ENCODE peak calls at places on chromosomes 7 and 10, in five cellular contexts. One of them, this sample, is unnamed. For H3K4me1 and H3K9me3, the result is how much of the 10 kb centered on the place peaks cover.

GRCh38 chr7:30142710-30143109 is 7.9 kb downstream of the MTURN start:
- DNase-seq in lung: peak
- DNase-seq in adrenal gland: no peak
- DNase-seq in OCI-LY7: no peak
- DNase-seq in fibroblast of lung: peak
- DNase-seq in this sample: peak

GRCh38 chr10:84008878-84009277 is 130.4 kb upstream of the GHITM start:
- DNase-seq in lung: no peak
- DNase-seq in adrenal gland: peak
- DNase-seq in OCI-LY7: peak
- DNase-seq in fibroblast of lung: no peak
- DNase-seq in this sample: no peak

GRCh38 chr10:94123253-94123995 is 129.7 kb downstream of the PLCE1 start:
- DNase-seq in lung: no peak
- DNase-seq in adrenal gland: no peak
- DNase-seq in OCI-LY7: no peak
- DNase-seq in fibroblast of lung: peak
- DNase-seq in this sample: no peak

GRCh38 chr7:130940907-130941306 is 206.9 kb upstream of the KLF14 start:
- DNase-seq in lung: no peak
- DNase-seq in adrenal gland: no peak
- DNase-seq in OCI-LY7: no peak
- DNase-seq in fibroblast of lung: no peak
- DNase-seq in this sample: no peak

GRCh38 chr7:47552631-47553030 is 29.3 kb downstream of the TNS3 start:
- DNase-seq in lung: no peak
- DNase-seq in adrenal gland: no peak
- DNase-seq in OCI-LY7: no peak
- DNase-seq in fibroblast of lung: peak
- DNase-seq in this sample: no peak

GRCh38 chr10:70575874-70576802 is 26.4 kb downstream of the PRF1 start:
- DNase-seq in lung: peak
- DNase-seq in adrenal gland: peak
- DNase-seq in OCI-LY7: peak
- DNase-seq in fibroblast of lung: peak
- DNase-seq in this sample: no peak

GRCh38 chr10:116106611-116107010 is 166.4 kb downstream of the GFRA1 start:
- DNase-seq in lung: no peak
- DNase-seq in adrenal gland: no peak
- DNase-seq in OCI-LY7: no peak
- DNase-seq in fibroblast of lung: no peak
- DNase-seq in this sample: no peak

GRCh38 chr7:21412291-21412896 is 15.5 kb upstream of the SP4 start:
- DNase-seq in lung: no peak
- DNase-seq in adrenal gland: no peak
- DNase-seq in OCI-LY7: no peak
- DNase-seq in fibroblast of lung: no peak
- DNase-seq in this sample: no peak

GRCh38 chr7:155369-156000 is 36.9 kb upstream of the FAM20C start:
- DNase-seq in lung: no peak
- DNase-seq in adrenal gland: no peak
- DNase-seq in OCI-LY7: no peak
- DNase-seq in fibroblast of lung: peak
- DNase-seq in this sample: no peak

GRCh38 chr10:98339790-98340189 is 71.8 kb upstream of the LOXL4 start:
- DNase-seq in lung: no peak
- DNase-seq in adrenal gland: no peak
- DNase-seq in OCI-LY7: peak
- DNase-seq in fibroblast of lung: no peak
- DNase-seq in this sample: no peak

GRCh38 chr10:98338318-98338717 is 70.3 kb upstream of the LOXL4 start:
- DNase-seq in lung: no peak
- DNase-seq in adrenal gland: no peak
- DNase-seq in OCI-LY7: no peak
- DNase-seq in fibroblast of lung: peak
- DNase-seq in this sample: no peak

GRCh38 chr10:98340946-98341345 is 73.0 kb upstream of the LOXL4 start:
- DNase-seq in lung: no peak
- DNase-seq in adrenal gland: peak
- DNase-seq in OCI-LY7: peak
- DNase-seq in fibroblast of lung: peak
- DNase-seq in this sample: no peak

GRCh38 chr10:98338896-98339295 is 70.9 kb upstream of the LOXL4 start:
- DNase-seq in lung: no peak
- DNase-seq in adrenal gland: no peak
- DNase-seq in OCI-LY7: no peak
- DNase-seq in fibroblast of lung: no peak
- DNase-seq in this sample: no peak

DNA sequence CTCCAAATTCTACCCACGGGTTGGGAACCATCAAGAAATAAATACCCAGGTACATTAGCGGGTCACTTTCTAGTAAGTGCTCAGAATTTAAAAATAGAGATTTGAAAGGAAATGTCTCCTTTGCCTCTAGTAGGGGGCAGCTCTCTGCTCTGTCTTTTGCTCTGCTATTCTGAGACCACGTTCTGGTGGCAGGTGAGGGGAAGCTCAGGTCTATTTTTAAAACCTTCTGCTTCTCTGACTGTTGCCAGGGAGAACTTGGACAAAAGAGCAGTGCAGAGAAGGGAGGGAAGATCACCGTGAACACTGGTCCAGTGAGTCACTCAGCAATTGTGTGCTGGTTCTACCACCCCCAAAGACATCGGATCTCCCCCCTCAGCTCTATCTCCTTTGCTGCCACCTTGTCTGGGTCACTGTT is 72.3 kb upstream of the LOXL4 start:
- DNase-seq in lung: no peak
- DNase-seq in adrenal gland: no peak
- DNase-seq in OCI-LY7: peak
- DNase-seq in fibroblast of lung: peak
- DNase-seq in this sample: no peak
- H3K4me1 ChIP-seq in lung: under half
- H3K4me1 ChIP-seq in adrenal gland: under half
- H3K4me1 ChIP-seq in OCI-LY7: under half
- H3K4me1 ChIP-seq in fibroblast of lung: under half
- H3K4me1 ChIP-seq in this sample: under half

GRCh38 chr10:37125191-37125732 is at the start of gene ANKRD30A:
- DNase-seq in lung: no peak
- DNase-seq in adrenal gland: no peak
- DNase-seq in OCI-LY7: no peak
- DNase-seq in fibroblast of lung: no peak
- DNase-seq in this sample: no peak

GRCh38 chr10:37124532-37124931 is 866 bp upstream of the ANKRD30A start:
- DNase-seq in lung: no peak
- DNase-seq in adrenal gland: no peak
- DNase-seq in OCI-LY7: no peak
- DNase-seq in fibroblast of lung: no peak
- DNase-seq in this sample: no peak

DNA sequence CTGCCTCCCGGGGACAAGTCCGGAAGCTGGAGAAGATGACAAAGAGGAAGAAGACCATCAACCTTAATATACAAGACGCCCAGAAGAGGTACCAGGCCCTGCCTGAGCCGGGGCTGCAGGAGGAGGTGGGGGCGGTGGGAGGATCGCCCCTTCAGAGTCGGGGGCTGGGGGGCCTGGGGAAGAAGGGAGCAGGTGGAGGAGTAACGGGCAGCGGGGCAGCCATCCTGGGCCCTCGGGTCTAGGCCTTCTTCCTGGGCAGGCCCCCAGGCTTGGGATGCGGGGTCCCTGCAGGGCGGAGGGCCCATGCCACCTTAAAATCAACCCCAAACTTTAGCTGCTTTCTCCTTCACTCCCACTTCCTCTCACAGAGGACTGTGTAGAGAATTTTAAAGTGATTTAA is 523 bp downstream of the ANKRD30A start:
- DNase-seq in lung: no peak
- DNase-seq in adrenal gland: no peak
- DNase-seq in OCI-LY7: no peak
- DNase-seq in fibroblast of lung: no peak
- DNase-seq in this sample: no peak
- H3K9me3 ChIP-seq in lung: under half
- H3K9me3 ChIP-seq in adrenal gland: under half
- H3K9me3 ChIP-seq in OCI-LY7: under half
- H3K9me3 ChIP-seq in fibroblast of lung: under half
- H3K9me3 ChIP-seq in this sample: under half

GRCh38 chr7:125254521-125254920 is 324.9 kb upstream of the POT1 start:
- DNase-seq in lung: no peak
- DNase-seq in adrenal gland: no peak
- DNase-seq in OCI-LY7: no peak
- DNase-seq in fibroblast of lung: no peak
- DNase-seq in this sample: no peak

GRCh38 chr7:125255793-125256192 is 326.2 kb upstream of the POT1 start:
- DNase-seq in lung: no peak
- DNase-seq in adrenal gland: no peak
- DNase-seq in OCI-LY7: no peak
- DNase-seq in fibroblast of lung: no peak
- DNase-seq in this sample: no peak

GRCh38 chr7:125257617-125258016 is 328.0 kb upstream of the POT1 start:
- DNase-seq in lung: no peak
- DNase-seq in adrenal gland: no peak
- DNase-seq in OCI-LY7: no peak
- DNase-seq in fibroblast of lung: no peak
- DNase-seq in this sample: no peak

GRCh38 chr7:125256446-125256845 is 326.8 kb upstream of the POT1 start:
- DNase-seq in lung: no peak
- DNase-seq in adrenal gland: no peak
- DNase-seq in OCI-LY7: no peak
- DNase-seq in fibroblast of lung: no peak
- DNase-seq in this sample: no peak

GRCh38 chr7:125253454-125254182 is 324.0 kb upstream of the POT1 start:
- DNase-seq in lung: no peak
- DNase-seq in adrenal gland: no peak
- DNase-seq in OCI-LY7: no peak
- DNase-seq in fibroblast of lung: peak
- DNase-seq in this sample: no peak
- H3K4me1 ChIP-seq in lung: under half
- H3K4me1 ChIP-seq in adrenal gland: under half
- H3K4me1 ChIP-seq in OCI-LY7: under half
- H3K4me1 ChIP-seq in fibroblast of lung: under half
- H3K4me1 ChIP-seq in this sample: under half

DNA sequence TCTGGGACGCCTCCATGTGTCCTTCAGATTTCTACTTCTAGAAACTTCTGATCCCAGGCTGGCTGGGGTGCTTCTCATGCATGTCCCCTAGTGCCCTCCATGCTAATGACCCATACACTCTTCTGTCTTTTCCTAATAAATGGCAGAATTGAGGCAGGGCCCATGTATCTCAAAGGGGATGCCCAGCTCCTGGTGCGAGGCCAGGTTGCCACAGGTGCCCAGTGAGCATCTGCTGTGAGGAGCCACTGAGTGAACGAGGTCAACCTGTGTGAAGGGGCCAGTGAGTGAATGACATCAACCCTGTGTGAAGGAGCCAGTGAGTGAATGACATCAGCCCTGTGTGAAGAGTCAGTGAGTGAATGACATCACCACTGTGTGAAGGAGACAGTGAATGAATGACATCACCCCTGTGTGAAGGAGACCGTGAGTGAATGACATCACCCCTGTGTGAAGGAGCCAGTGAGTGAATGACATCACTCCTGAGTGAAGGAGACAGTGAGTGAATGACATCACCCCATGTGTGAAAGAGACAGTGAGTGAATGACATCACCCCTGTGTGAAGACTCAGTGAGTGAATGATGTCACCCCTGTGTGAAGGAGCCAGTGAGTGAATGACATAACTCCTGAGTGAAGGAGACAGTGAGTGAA is 478.9 kb downstream of the PTPRN2 start:
- DNase-seq in lung: no peak
- DNase-seq in adrenal gland: no peak
- DNase-seq in OCI-LY7: no peak
- DNase-seq in fibroblast of lung: no peak
- DNase-seq in this sample: peak
- H3K9me3 ChIP-seq in lung: under half
- H3K9me3 ChIP-seq in adrenal gland: under half
- H3K9me3 ChIP-seq in OCI-LY7: under half
- H3K9me3 ChIP-seq in fibroblast of lung: under half
- H3K9me3 ChIP-seq in this sample: under half

GRCh38 chr10:78838141-78838540 is 230.6 kb upstream of the ZMIZ1 start:
- DNase-seq in lung: no peak
- DNase-seq in adrenal gland: no peak
- DNase-seq in OCI-LY7: no peak
- DNase-seq in fibroblast of lung: peak
- DNase-seq in this sample: no peak
- H3K4me1 ChIP-seq in lung: under half
- H3K4me1 ChIP-seq in adrenal gland: under half
- H3K4me1 ChIP-seq in OCI-LY7: under half
- H3K4me1 ChIP-seq in fibroblast of lung: under half
- H3K4me1 ChIP-seq in this sample: under half

GRCh38 chr7:63043657-63044543 is 954.7 kb upstream of the ZNF722 start:
- DNase-seq in lung: no peak
- DNase-seq in adrenal gland: no peak
- DNase-seq in OCI-LY7: no peak
- DNase-seq in fibroblast of lung: no peak
- DNase-seq in this sample: no peak

GRCh38 chr7:63041786-63042185 is 956.9 kb upstream of the ZNF722 start:
- DNase-seq in lung: no peak
- DNase-seq in adrenal gland: no peak
- DNase-seq in OCI-LY7: no peak
- DNase-seq in fibroblast of lung: no peak
- DNase-seq in this sample: no peak

GRCh38 chr7:63044721-63045120 is 953.9 kb upstream of the ZNF722 start:
- DNase-seq in lung: no peak
- DNase-seq in adrenal gland: no peak
- DNase-seq in OCI-LY7: no peak
- DNase-seq in fibroblast of lung: no peak
- DNase-seq in this sample: no peak

GRCh38 chr7:63040966-63041610 is 957.6 kb upstream of the ZNF722 start:
- DNase-seq in lung: no peak
- DNase-seq in adrenal gland: no peak
- DNase-seq in OCI-LY7: no peak
- DNase-seq in fibroblast of lung: no peak
- DNase-seq in this sample: no peak

DNA sequence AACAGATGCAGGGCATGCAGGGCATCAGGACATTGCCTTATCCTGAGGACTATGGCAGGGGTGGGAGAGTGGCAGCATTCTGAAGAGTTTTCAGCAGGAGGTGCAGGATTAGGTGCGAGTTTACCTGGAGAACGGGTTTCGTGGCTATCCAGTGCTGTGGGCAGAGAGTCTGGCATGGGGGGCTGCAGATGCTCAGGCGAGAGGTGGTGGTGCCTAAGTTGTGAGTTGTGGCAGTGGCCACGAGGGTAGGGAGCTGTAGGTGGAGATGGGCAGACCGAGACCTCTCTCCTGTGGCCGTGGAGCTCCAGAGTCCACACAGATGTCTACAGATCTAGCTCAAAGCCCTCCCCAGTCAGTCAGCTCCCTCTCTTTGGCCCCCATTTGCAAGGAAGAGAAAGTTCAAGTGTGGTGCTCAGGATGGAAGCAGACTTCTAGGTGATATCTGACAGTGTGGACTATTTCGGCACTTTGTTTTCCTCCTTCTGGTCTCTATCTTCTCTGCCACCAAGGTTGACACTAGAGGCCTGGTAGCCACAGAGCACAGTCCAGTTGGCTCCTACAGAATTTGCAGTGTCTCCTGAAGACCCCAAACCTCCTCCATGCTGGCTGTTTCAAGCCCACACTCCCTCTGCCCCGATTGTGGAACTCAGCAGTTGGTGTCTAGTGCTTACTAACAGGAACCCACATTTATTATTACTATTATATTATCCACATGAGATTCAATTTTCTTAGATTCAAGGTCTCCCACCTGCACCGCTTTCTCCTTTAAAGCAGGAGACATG is 955.7 kb upstream of the ZNF722 start:
- DNase-seq in lung: no peak
- DNase-seq in adrenal gland: no peak
- DNase-seq in OCI-LY7: no peak
- DNase-seq in fibroblast of lung: no peak
- DNase-seq in this sample: no peak
- H3K9me3 ChIP-seq in lung: under half
- H3K9me3 ChIP-seq in adrenal gland: under half
- H3K9me3 ChIP-seq in OCI-LY7: under half
- H3K9me3 ChIP-seq in fibroblast of lung: under half
- H3K9me3 ChIP-seq in this sample: under half